ENCODE peak calls at places on chromosomes 11 and 22, in five cellular contexts. Q is sciatic nerve, K is left lung, P is T-helper 17 cell, E is Panc1. S is an unnamed sample.

GRCh38 chr22:19762315-19763140 is 1.9 kb downstream of the TBX1 start:
- ATAC-seq in Q (no peak), K (no peak), P (no peak), E (no peak), S (no peak)

GRCh38 chr11:973237-973636 is 47.6 kb downstream of the AP2A2 start:
- ATAC-seq in K (no peak), P (no peak), Q (no peak), E (no peak), S (no peak)

GRCh38 chr11:67418476-67419281 is 3.2 kb downstream of the CARNS1 start:
- ATAC-seq in P (peak), K (no peak), Q (no peak), E (peak), S (no peak)

GRCh38 chr11:77250881-77251640 is 50.4 kb downstream of the GDPD4 start:
- ATAC-seq in Q (no peak), E (peak), K (no peak), P (no peak), S (peak)

GRCh38 chr22:45240137-45240809 is 421 bp downstream of the KIAA0930 start:
- ATAC-seq in K (peak), Q (peak), E (peak), P (peak), S (peak)

GRCh38 chr11:72720806-72721205 is 31.4 kb downstream of the ARAP1 start:
- ATAC-seq in K (no peak), Q (no peak), E (no peak), P (no peak), S (no peak)

GRCh38 chr11:64934765-64935633 is 694 bp downstream of the GPHA2 start:
- ATAC-seq in Q (peak), E (peak), K (no peak), P (no peak), S (peak)

GRCh38 chr22:25680949-25681348 is 61.0 kb upstream of the MYO18B start:
- ATAC-seq in K (peak), P (no peak), Q (no peak), E (no peak), S (peak)

GRCh38 chr11:123083623-123084029 is 21.7 kb upstream of the HSPA8 start:
- ATAC-seq in P (peak), K (peak), E (peak), Q (peak), S (peak)

GRCh38 chr11:14971865-14972580 is at the start of gene CALCA:
- ATAC-seq in Q (no peak), K (no peak), E (no peak), P (no peak), S (no peak)

GRCh38 chr11:70487160-70487559 is 88.8 kb downstream of the CTTN start:
- ATAC-seq in K (no peak), E (no peak), Q (no peak), P (no peak), S (no peak)

GRCh38 chr22:45996241-45997076 is 19.5 kb upstream of the WNT7B start:
- ATAC-seq in P (peak), E (peak), K (peak), Q (peak), S (peak)

GRCh38 chr22:29541845-29542244 is 11.7 kb downstream of the THOC5 start:
- ATAC-seq in Q (no peak), P (no peak), K (peak), E (no peak), S (no peak)

GRCh38 chr22:44746836-44747519 is 5.4 kb upstream of the ARHGAP8 start:
- ATAC-seq in Q (no peak), E (no peak), K (peak), P (no peak), S (no peak)

GRCh38 chr11:11864332-11864731 is 22.6 kb downstream of the USP47 start:
- ATAC-seq in E (no peak), Q (no peak), K (no peak), P (no peak), S (no peak)

GRCh38 chr11:128824199-128825049 is 42.7 kb downstream of the KCNJ1 start:
- ATAC-seq in Q (peak), P (no peak), E (no peak), K (peak), S (no peak)

GRCh38 chr11:108929241-108929640 is 264.4 kb downstream of the DDX10 start:
- ATAC-seq in Q (no peak), E (peak), K (no peak), P (no peak), S (peak)

GRCh38 chr22:40007826-40008710 is 13.3 kb downstream of the FAM83F start:
- ATAC-seq in P (peak), K (peak), Q (no peak), E (no peak), S (peak)

GRCh38 chr11:113571531-113571930 is 96.3 kb upstream of the DRD2 start:
- ATAC-seq in P (no peak), K (no peak), E (no peak), Q (no peak), S (no peak)

GRCh38 chr11:45610627-45611026 is 54.8 kb downstream of the CHST1 start:
- ATAC-seq in Q (no peak), P (no peak), K (no peak), E (no peak), S (no peak)

GRCh38 chr22:40196628-40197027 is 18.9 kb downstream of the TNRC6B start:
- ATAC-seq in Q (peak), P (peak), E (no peak), K (peak), S (peak)

GRCh38 chr11:10627816-10628215 is 59.4 kb upstream of the LYVE1 start:
- ATAC-seq in Q (no peak), E (no peak), K (no peak), P (no peak), S (no peak)

GRCh38 chr11:33701302-33701701 is 676 bp upstream of the C11orf91 start:
- ATAC-seq in K (peak), Q (no peak), E (peak), P (no peak), S (peak)

GRCh38 chr11:58121101-58121500 is 4.2 kb downstream of the OR9I1 start:
- ATAC-seq in Q (no peak), P (no peak), E (no peak), K (no peak), S (no peak)

GRCh38 chr11:67415501-67416304 is at the start of gene CARNS1:
- ATAC-seq in E (no peak), P (no peak), Q (no peak), K (peak), S (no peak)

GRCh38 chr11:134785660-134786284 is 373.7 kb upstream of the B3GAT1 start:
- ATAC-seq in E (no peak), P (no peak), Q (no peak), K (no peak), S (no peak)

GRCh38 chr11:34929794-34930763 is 13.7 kb downstream of the PDHX start:
- ATAC-seq in K (peak), P (no peak), Q (no peak), E (peak), S (no peak)

GRCh38 chr11:62892077-62892922 is 11.6 kb downstream of the SLC3A2 start:
- ATAC-seq in Q (no peak), E (no peak), P (no peak), K (no peak), S (no peak)

GRCh38 chr22:19891350-19892248 is 36.9 kb upstream of the GNB1L start:
- ATAC-seq in P (peak), K (peak), Q (peak), E (peak), S (peak)

GRCh38 chr11:128316541-128317206 is 270.7 kb downstream of the ETS1 start:
- ATAC-seq in E (no peak), P (no peak), Q (no peak), K (no peak), S (no peak)

GRCh38 chr22:46829140-46829891 is 66.9 kb downstream of the TBC1D22A start:
- ATAC-seq in Q (peak), E (no peak), P (no peak), K (peak), S (peak)

GRCh38 chr11:133598879-133599278 is 66.6 kb upstream of the OPCML start:
- ATAC-seq in K (no peak), E (no peak), Q (no peak), P (no peak), S (no peak)

GRCh38 chr11:10438451-10438850 is 16.6 kb upstream of the AMPD3 start:
- ATAC-seq in Q (no peak), P (no peak), E (no peak), K (no peak), S (no peak)

GRCh38 chr11:114616516-114616915 is 20.9 kb upstream of the NXPE4 start:
- ATAC-seq in K (no peak), E (no peak), P (no peak), Q (no peak), S (no peak)